ENCODE peak calls at places on chromosome 19, in six cellular contexts. J is NCI-H1105 treated with DMSO at 0.1 percent for 48 hours; B is epithelial cell of prostate; W is Jurkat, Clone E6-1; T is AG09309; U is stimulated activated CD4-positive, alpha-beta T cell treated with anti-CD3 and anti-CD28 coated beads, Interleukin-1b, Interleukin-23, amount 100 ng/mL, for 1 hour. F is an unnamed sample.

GRCh38 chr19:39582891-39583625 is 19.3 kb upstream of the LGALS13 start:
- DNase-seq in J (no peak), B (no peak), W (no peak), T (no peak), U (no peak), F (no peak)

GRCh38 chr19:53068834-53069233 is 24.3 kb downstream of the ERVV-2 start:
- DNase-seq in J (no peak), B (no peak), W (no peak), T (no peak), U (no peak), F (no peak)

GRCh38 chr19:38769635-38770211 is 3.6 kb downstream of the LGALS7 start:
- DNase-seq in J (no peak), B (no peak), W (peak), T (no peak), U (peak), F (peak)

GRCh38 chr19:10219678-10220077 is 11.5 kb downstream of the S1PR2 start:
- DNase-seq in J (no peak), B (no peak), W (no peak), T (no peak), U (no peak), F (peak)

GRCh38 chr19:36140289-36141038 is 598 bp downstream of the CAPNS1 start:
- DNase-seq in J (peak), B (no peak), W (peak), T (no peak), U (no peak), F (no peak)

GRCh38 chr19:15293751-15294505 is 38.4 kb downstream of the BRD4 start:
- DNase-seq in J (no peak), B (no peak), W (no peak), T (no peak), U (no peak), F (no peak)

GRCh38 chr19:38547446-38547845 is 70.3 kb downstream of the MAP4K1 start:
- DNase-seq in J (no peak), B (no peak), W (no peak), T (no peak), U (no peak), F (no peak)

GRCh38 chr19:51380379-51380778 is 7.4 kb downstream of the LIM2 start:
- DNase-seq in J (no peak), B (no peak), W (no peak), T (no peak), U (no peak), F (no peak)

GRCh38 chr19:52585101-52585500 is 15.0 kb downstream of the ZNF701 start:
- DNase-seq in J (no peak), B (no peak), W (no peak), T (no peak), U (no peak), F (no peak)

GRCh38 chr19:38841787-38842438 is 7.9 kb downstream of the HNRNPL start:
- DNase-seq in J (no peak), B (no peak), W (no peak), T (no peak), U (no peak), F (no peak)

GRCh38 chr19:36851898-36852297 is 1.2 kb downstream of the ZNF345 start:
- DNase-seq in J (no peak), B (no peak), W (no peak), T (no peak), U (no peak), F (no peak)

GRCh38 chr19:44847144-44848035 is 1.3 kb downstream of the NECTIN2 start:
- DNase-seq in J (peak), B (no peak), W (no peak), T (no peak), U (no peak), F (no peak)

GRCh38 chr19:1471514-1472107 is 7.4 kb downstream of the C19orf25 start:
- DNase-seq in J (no peak), B (no peak), W (no peak), T (no peak), U (no peak), F (no peak)

GRCh38 chr19:15871570-15871969 is 26.3 kb downstream of the CYP4F2 start:
- DNase-seq in J (no peak), B (no peak), W (peak), T (no peak), U (no peak), F (no peak)

GRCh38 chr19:17567940-17568339 is 12.5 kb downstream of the COLGALT1 start:
- DNase-seq in J (no peak), B (no peak), W (no peak), T (no peak), U (no peak), F (no peak)

GRCh38 chr19:4049432-4049831 is 17.3 kb downstream of the ZBTB7A start:
- DNase-seq in J (no peak), B (no peak), W (no peak), T (no peak), U (no peak), F (no peak)

GRCh38 chr19:54607782-54608150 is 14.3 kb downstream of the LILRA1 start:
- DNase-seq in J (no peak), B (no peak), W (no peak), T (no peak), U (no peak), F (no peak)

GRCh38 chr19:10780368-10780767 is 55.6 kb downstream of the TMED1 start:
- DNase-seq in J (no peak), B (no peak), W (no peak), T (peak), U (no peak), F (no peak)

GRCh38 chr19:47414469-47414868 is 4.9 kb downstream of the MEIS3 start:
- DNase-seq in J (no peak), B (no peak), W (no peak), T (no peak), U (no peak), F (no peak)

F was measured in iPS DF 19.7.